ENCODE peak calls at places on chromosome 10, in nine cellular contexts. Q is IMR-90, T is H9, R is mammary epithelial cell, W is kidney, L is colonic mucosa, V is fibroblast of lung, G is GM23248, I is adipocyte. D is an unnamed sample.

GRCh38 chr10:5830629-5831445 is 17.6 kb upstream of the GDI2 start:
- DNase-seq in Q (no peak), T (no peak), R (no peak), W (peak; percentile 37), L (peak; percentile 15), V (no peak), G (no peak), I (no peak), D (no peak)

GRCh38 chr10:29712108-29712507 is 77.3 kb upstream of the SVIL start:
- DNase-seq in Q (peak; percentile 71), T (peak; percentile 71), R (no peak), W (no peak), L (no peak), V (peak; percentile 81), G (no peak), I (no peak), D (no peak)

GRCh38 chr10:115948415-115948814 is 324.6 kb downstream of the GFRA1 start:
- DNase-seq in Q (peak; percentile 33), T (no peak), R (no peak), W (no peak), L (no peak), V (peak; percentile 43), G (peak; percentile 56), I (peak; percentile 57), D (peak; percentile 41)

GRCh38 chr10:78802406-78802805 is 266.4 kb upstream of the ZMIZ1 start:
- DNase-seq in Q (no peak), T (no peak), R (no peak), W (no peak), L (no peak), V (peak; percentile 9), G (peak; percentile 44), I (no peak), D (no peak)

GRCh38 chr10:98481418-98481945 is 34.7 kb upstream of the HPS1 start:
- DNase-seq in Q (no peak), T (no peak), R (no peak), W (no peak), L (no peak), V (no peak), G (no peak), I (no peak), D (no peak)

GRCh38 chr10:106795619-106796018 is 368.9 kb downstream of the SORCS1 start:
- DNase-seq in Q (no peak), T (peak; percentile 42), R (no peak), W (no peak), L (peak; percentile 22), V (no peak), G (peak; percentile 17), I (peak; percentile 58), D (no peak)

GRCh38 chr10:73796766-73797165 is 11.4 kb downstream of the ZSWIM8 start:
- DNase-seq in Q (no peak), T (no peak), R (no peak), W (no peak), L (no peak), V (no peak), G (no peak), I (no peak), D (no peak)

GRCh38 chr10:30345611-30346010 is 3.5 kb downstream of the MTPAP start:
- DNase-seq in Q (no peak), T (no peak), R (no peak), W (no peak), L (no peak), V (no peak), G (no peak), I (no peak), D (no peak)

GRCh38 chr10:112484399-112484798 is 37.4 kb downstream of the VTI1A start:
- DNase-seq in Q (no peak), T (no peak), R (no peak), W (no peak), L (no peak), V (no peak), G (no peak), I (no peak), D (no peak)

GRCh38 chr10:78995977-78996355 is 72.8 kb upstream of the ZMIZ1 start:
- DNase-seq in Q (no peak), T (no peak), R (no peak), W (no peak), L (no peak), V (no peak), G (no peak), I (no peak), D (no peak)

GRCh38 chr10:48258083-48258482 is 16.4 kb downstream of the FRMPD2 start:
- DNase-seq in Q (no peak), T (no peak), R (no peak), W (no peak), L (no peak), V (no peak), G (no peak), I (no peak), D (no peak)

GRCh38 chr10:122018951-122019413 is 30.0 kb downstream of the TACC2 start:
- DNase-seq in Q (no peak), T (no peak), R (peak; percentile 16), W (no peak), L (peak; percentile 79), V (no peak), G (no peak), I (no peak), D (no peak)

GRCh38 chr10:112558476-112559166 is 111.6 kb downstream of the VTI1A start:
- DNase-seq in Q (no peak), T (no peak), R (no peak), W (no peak), L (no peak), V (no peak), G (no peak), I (no peak), D (no peak)

GRCh38 chr10:4535531-4535930 is 290.5 kb upstream of the AKR1E2 start:
- DNase-seq in Q (no peak), T (no peak), R (no peak), W (no peak), L (no peak), V (no peak), G (no peak), I (no peak), D (peak; percentile 51)

GRCh38 chr10:9228770-9229169 is 1174.3 kb downstream of the GATA3 start:
- DNase-seq in Q (peak; percentile 2), T (no peak), R (peak; percentile 40), W (no peak), L (no peak), V (peak; percentile 12), G (peak; percentile 67), I (peak; percentile 63), D (peak; percentile 46)

GRCh38 chr10:58932821-58933314 is 243.6 kb upstream of the PHYHIPL start:
- DNase-seq in Q (peak; percentile 24), T (no peak), R (no peak), W (no peak), L (no peak), V (no peak), G (peak; percentile 59), I (no peak), D (peak; percentile 67)

GRCh38 chr10:132482090-132482489 is 55.5 kb upstream of the INPP5A start:
- DNase-seq in Q (peak; percentile 91), T (no peak), R (peak; percentile 36), W (no peak), L (no peak), V (peak; percentile 75), G (peak; percentile 85), I (peak; percentile 82), D (peak; percentile 80)

GRCh38 chr10:110535958-110536891 is 31.3 kb upstream of the SMC3 start:
- DNase-seq in Q (peak; percentile 92), T (peak; percentile 60), R (peak; percentile 70), W (no peak), L (no peak), V (peak; percentile 60), G (peak; percentile 89), I (peak; percentile 46), D (peak; percentile 90)

GRCh38 chr10:102299873-102300272 is 54.5 kb downstream of the GBF1 start:
- DNase-seq in Q (peak; percentile 76), T (no peak), R (peak; percentile 66), W (no peak), L (no peak), V (peak; percentile 50), G (peak; percentile 82), I (peak; percentile 22), D (peak; percentile 88)

GRCh38 chr10:21364196-21365114 is 161.0 kb downstream of the SKIDA1 start:
- DNase-seq in Q (peak; percentile 74), T (peak; percentile 89), R (peak; percentile 89), W (no peak), L (peak; percentile 32), V (peak; percentile 33), G (peak; percentile 87), I (peak; percentile 86), D (peak; percentile 77)
- H3K9ac ChIP-seq in Q (no peak overlapping the region), T (no peak overlapping the region), R (peak overlapping the region; percentile 52), W (no peak overlapping the region), L (no peak overlapping the region), V (no peak overlapping the region), G (peak overlapping the region; percentile 13), I (peak overlapping the region; percentile 14), D (peak overlapping the region; percentile 57)

GRCh38 chr10:131442271-131442670 is 130.8 kb upstream of the TCERG1L start:
- DNase-seq in Q (no peak), T (no peak), R (no peak), W (peak; percentile 48), L (no peak), V (no peak), G (no peak), I (no peak), D (no peak)
- H3K9me3 ChIP-seq in Q (peaks cover 49% of the 10 kb centered on the region), T (no peaks in the 10 kb centered on the region), R (peaks cover 34% of the 10 kb centered on the region), W (no peaks in the 10 kb centered on the region), L (no peaks in the 10 kb centered on the region), V (no peaks in the 10 kb centered on the region), G (no peaks in the 10 kb centered on the region), I (no peaks in the 10 kb centered on the region), D (peaks cover 5% of the 10 kb centered on the region)

DNA sequence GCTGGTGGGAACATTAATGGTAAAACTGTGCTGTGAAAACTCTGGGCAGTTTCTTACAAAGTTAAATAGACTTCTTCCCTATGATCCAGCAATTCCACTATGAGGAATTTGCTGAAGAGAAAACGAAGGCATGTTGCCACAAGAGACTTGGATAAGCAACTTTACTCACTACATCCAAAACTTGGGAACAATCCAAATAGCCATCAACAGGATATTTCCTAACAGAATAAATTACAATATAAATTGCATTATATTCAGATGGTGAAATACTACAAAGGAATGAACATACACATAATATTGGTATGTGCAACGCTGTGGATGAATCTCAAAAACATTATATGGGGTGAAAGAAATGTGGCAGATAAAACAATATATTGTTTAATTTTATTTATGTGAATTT is 21.4 kb upstream of the MKI67 start:
- DNase-seq in Q (peak; percentile 82), T (no peak), R (peak; percentile 83), W (no peak), L (no peak), V (peak; percentile 70), G (peak; percentile 90), I (peak; percentile 79), D (peak; percentile 73)
- H3K9ac ChIP-seq in Q (no peak overlapping the region), T (no peak overlapping the region), R (no peak overlapping the region), W (no peak overlapping the region), L (no peak overlapping the region), V (no peak overlapping the region), G (no peak overlapping the region), I (no peak overlapping the region), D (no peak overlapping the region)

GRCh38 chr10:129993621-129994020 is 29.5 kb upstream of the EBF3 start:
- DNase-seq in Q (peak; percentile 56), T (no peak), R (peak; percentile 19), W (no peak), L (no peak), V (no peak), G (peak; percentile 94), I (peak; percentile 62), D (peak; percentile 60)

GRCh38 chr10:129992356-129992755 is 28.3 kb upstream of the EBF3 start:
- DNase-seq in Q (no peak), T (no peak), R (no peak), W (no peak), L (no peak), V (no peak), G (no peak), I (no peak), D (no peak)
- H3K9me3 ChIP-seq in Q (peaks cover 2% of the 10 kb centered on the region), T (no peaks in the 10 kb centered on the region), R (no peaks in the 10 kb centered on the region), W (no peaks in the 10 kb centered on the region), L (no peaks in the 10 kb centered on the region), V (no peaks in the 10 kb centered on the region), G (peaks cover 5% of the 10 kb centered on the region), I (peaks cover 8% of the 10 kb centered on the region), D (no peaks in the 10 kb centered on the region)